ENCODE peak calls at places on chromosomes 16 and 17, in six cellular contexts. W is tibial nerve, H is prostate gland, I is AG10803, K is GM20000, V is IMR-90. B is an unnamed sample.

GRCh38 chr16:77273-77806 is 685 bp upstream of the MPG start:
- DNase-seq in H (no peak), I (peak; percentile 71), W (no peak), K (peak; percentile 81), V (peak; percentile 61), B (peak; percentile 51)

GRCh38 chr16:48537909-48538745 is 71.9 kb downstream of the N4BP1 start:
- DNase-seq in H (peak; percentile 57), V (no peak), I (peak; percentile 22), K (no peak), W (no peak), B (peak; percentile 48)

GRCh38 chr17:30450125-30451027 is 26.8 kb upstream of the GOSR1 start:
- DNase-seq in W (no peak), H (no peak), V (peak; percentile 33), K (no peak), I (peak; percentile 10), B (no peak)

GRCh38 chr16:10647721-10648296 is 46.9 kb downstream of the TEKT5 start:
- DNase-seq in H (no peak), W (no peak), I (no peak), V (no peak), K (no peak), B (no peak)

GRCh38 chr16:30602595-30603277 is 7.5 kb downstream of the ZNF689 start:
- DNase-seq in V (peak; percentile 37), K (no peak), I (peak; percentile 48), W (no peak), H (no peak), B (no peak)

GRCh38 chr17:59754547-59754946 is 47.1 kb downstream of the VMP1 start:
- DNase-seq in K (no peak), V (peak; percentile 98), H (no peak), I (peak; percentile 96), W (no peak), B (no peak)

GRCh38 chr16:73185737-73186136 is 137.8 kb upstream of the ZFHX3 start:
- DNase-seq in V (no peak), I (no peak), H (no peak), W (no peak), K (no peak), B (no peak)

GRCh38 chr17:53150101-53150698 is 672.5 kb upstream of the KIF2B start:
- DNase-seq in I (no peak), V (no peak), K (no peak), H (no peak), W (no peak), B (no peak)

GRCh38 chr16:58638148-58639036 is 8.8 kb upstream of the CNOT1 start:
- DNase-seq in K (no peak), W (no peak), V (peak; percentile 91), H (no peak), I (peak; percentile 92), B (peak; percentile 66)

GRCh38 chr16:50213939-50214519 is 52.3 kb upstream of the ADCY7 start:
- DNase-seq in W (no peak), H (no peak), K (peak; percentile 47), V (peak; percentile 62), I (peak; percentile 50), B (no peak)

GRCh38 chr17:40069751-40070643 is 7.2 kb downstream of the THRA start:
- DNase-seq in V (peak; percentile 46), H (peak; percentile 90), W (no peak), K (peak; percentile 54), I (no peak), B (peak; percentile 53)

GRCh38 chr16:81817296-81817695 is 38.2 kb downstream of the PLCG2 start:
- DNase-seq in W (no peak), H (no peak), V (no peak), K (no peak), I (no peak), B (no peak)

GRCh38 chr17:8056232-8056975 is 17.5 kb downstream of the ALOX15B start:
- DNase-seq in K (peak; percentile 64), V (peak; percentile 71), W (no peak), I (peak; percentile 63), H (peak; percentile 84), B (peak; percentile 36)

GRCh38 chr17:18224428-18225120 is 861 bp upstream of the LLGL1 start:
- DNase-seq in V (peak; percentile 29), I (no peak), K (no peak), W (no peak), H (no peak), B (peak; percentile 52)

GRCh38 chr17:51770031-51770759 is 388.3 kb downstream of the CA10 start:
- DNase-seq in H (no peak), W (no peak), I (no peak), V (no peak), K (no peak), B (no peak)

GRCh38 chr16:66740010-66740409 is 11.4 kb downstream of the DYNC1LI2 start:
- DNase-seq in H (no peak), K (peak; percentile 60), I (no peak), V (peak; percentile 32), W (no peak), B (peak; percentile 49)

GRCh38 chr17:7885357-7886226 is 3.0 kb upstream of the CHD3 start:
- DNase-seq in K (peak; percentile 84), I (no peak), H (peak; percentile 31), V (peak; percentile 14), W (no peak), B (peak; percentile 56)

GRCh38 chr17:10088444-10088843 is 110.0 kb downstream of the GAS7 start:
- DNase-seq in K (no peak), V (no peak), W (no peak), H (no peak), I (no peak), B (no peak)

GRCh38 chr16:2904100-2904921 is 7.4 kb upstream of the FLYWCH1 start:
- DNase-seq in V (peak; percentile 77), H (peak; percentile 80), W (peak; percentile 63), I (peak; percentile 82), K (peak; percentile 91), B (peak; percentile 91)

GRCh38 chr16:15643453-15644305 is 725 bp upstream of the MARF1 start:
- DNase-seq in I (peak; percentile 64), K (no peak), W (no peak), V (peak; percentile 59), H (peak; percentile 11), B (peak; percentile 33)

GRCh38 chr17:48439072-48439471 is 9.1 kb upstream of the SKAP1 start:
- DNase-seq in I (no peak), W (no peak), H (no peak), K (no peak), V (no peak), B (no peak)

GRCh38 chr17:64016248-64016784 is 4.1 kb downstream of the ICAM2 start:
- DNase-seq in I (no peak), V (no peak), K (no peak), W (no peak), H (no peak), B (peak; percentile 9)
- TF ChIP-seq CTCF in I (peak; percentile 31), V (no peak), K (no peak), W (no peak), H (no peak), B (no peak)

DNA sequence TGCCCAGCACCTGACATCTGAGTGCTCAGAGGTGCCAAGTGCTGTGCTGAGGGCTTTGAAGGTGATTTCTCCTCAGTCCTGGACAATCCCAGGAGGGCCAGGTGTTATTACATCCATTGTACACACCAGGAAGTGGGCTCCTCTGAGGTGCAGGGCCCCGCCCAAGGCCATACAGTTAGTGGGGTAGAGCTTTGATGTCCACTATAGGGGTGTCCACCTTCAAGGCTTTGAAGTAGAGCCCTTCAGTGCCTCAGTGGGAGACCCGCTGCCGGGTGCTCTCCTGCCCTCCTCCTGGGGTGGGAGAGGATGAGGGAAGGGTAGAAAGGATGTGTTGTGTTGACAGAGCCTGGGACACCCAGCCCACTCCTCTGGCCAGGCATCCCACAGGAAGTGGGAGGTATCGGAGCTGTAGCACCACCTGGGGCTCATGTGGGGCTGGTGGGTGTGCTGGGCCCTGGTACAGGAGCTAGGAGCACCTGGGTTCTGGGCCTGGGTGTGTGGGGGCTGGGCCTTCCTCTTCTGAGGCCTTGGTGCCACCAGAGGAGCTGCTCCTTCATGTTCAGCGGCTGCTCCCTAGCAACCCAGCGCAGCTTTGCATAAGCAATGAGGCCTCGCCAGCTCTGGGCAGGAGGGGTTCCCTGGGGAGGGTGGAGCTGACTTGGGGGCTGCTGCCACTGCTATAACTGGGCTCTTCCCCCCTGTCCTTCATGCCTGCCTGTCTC is 7.4 kb downstream of the LASP1 start:
- DNase-seq in H (no peak), W (no peak), K (no peak), I (no peak), V (no peak), B (no peak)
- TF ChIP-seq CTCF in H (no peak), W (no peak), K (no peak), I (no peak), V (no peak), B (no peak)

DNA sequence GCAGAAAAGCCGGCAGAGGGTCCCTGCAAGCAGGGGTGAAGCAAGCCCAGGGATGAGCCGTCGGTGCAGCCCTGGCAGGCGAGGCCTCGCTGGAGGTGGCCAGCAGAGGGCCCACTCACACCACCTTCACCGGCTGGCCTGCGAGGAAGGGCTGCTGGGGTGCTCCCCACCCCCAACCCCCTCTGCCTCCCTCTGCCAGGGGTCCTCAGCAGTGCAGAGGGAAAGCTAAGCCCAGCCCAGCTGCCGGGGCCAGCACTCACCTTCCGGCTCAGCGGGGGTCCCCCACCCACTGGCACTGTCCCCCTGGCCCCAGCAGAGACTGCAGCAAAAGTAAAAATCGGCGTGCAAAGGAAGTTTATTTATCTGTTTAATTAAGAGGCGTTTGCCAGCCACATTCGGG is 113.4 kb downstream of the ENGASE start:
- DNase-seq in K (peak; percentile 78), V (no peak), W (no peak), I (no peak), H (no peak), B (peak; percentile 42)
- TF ChIP-seq CTCF in K (peak; percentile 56), V (peak; percentile 45), W (no peak), I (peak; percentile 42), H (no peak), B (peak; percentile 41)

GRCh38 chr16:69859105-69859969 is 91.8 kb upstream of the CLEC18A start:
- DNase-seq in W (no peak), V (no peak), H (no peak), K (peak; percentile 46), I (no peak), B (peak; percentile 66)
- TF ChIP-seq CTCF in W (no peak), V (peak; percentile 18), H (no peak), K (peak; percentile 29), I (peak; percentile 11), B (peak; percentile 16)

DNA sequence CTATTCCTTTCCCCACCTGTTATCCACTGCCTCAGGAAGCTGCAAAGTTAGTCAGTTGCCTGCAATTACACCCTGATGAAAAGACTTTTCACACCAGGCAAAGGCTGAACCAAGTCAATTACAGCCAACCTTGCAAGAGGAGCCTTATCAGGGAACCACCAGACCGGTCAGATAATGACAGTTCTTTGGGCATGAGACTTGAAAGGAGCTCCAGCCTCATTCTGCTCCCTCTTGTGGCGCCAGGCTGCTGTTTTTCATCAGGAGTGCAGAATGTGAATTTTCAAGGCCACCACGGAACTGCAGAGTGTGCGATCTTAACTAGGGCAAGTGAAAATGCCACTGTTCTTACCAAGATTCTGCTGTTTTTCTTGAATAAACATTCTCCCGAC is 22.5 kb downstream of the DNAI2 start:
- DNase-seq in W (peak; percentile 43), H (peak; percentile 42), K (peak; percentile 40), V (peak; percentile 38), I (peak; percentile 31), B (peak; percentile 94)
- TF ChIP-seq CTCF in W (peak; percentile 73), H (no peak), K (no peak), V (peak; percentile 26), I (peak; percentile 59), B (peak; percentile 69)